ENCODE peak calls at places on chromosomes 6 and 20, in four cellular contexts. I, D, O and V are unnamed samples.

GRCh38 chr6:83488861-83489260 is 23.5 kb upstream of the PRSS35 start:
- DNase-seq in D (no peak), I (no peak), O (no peak), V (no peak)

GRCh38 chr6:41970436-41970846 is 28.8 kb upstream of the CCND3 start:
- DNase-seq in O (no peak), D (no peak), I (no peak), V (no peak)

GRCh38 chr20:4795394-4795793 is 73.7 kb downstream of the PRND start:
- DNase-seq in O (no peak), D (peak; percentile 48), I (no peak), V (no peak)

GRCh38 chr6:41596096-41596685 is 42.1 kb upstream of the MDFI start:
- DNase-seq in D (no peak), O (no peak), I (no peak), V (no peak)

GRCh38 chr6:14035448-14035847 is 82.1 kb upstream of the CD83 start:
- DNase-seq in I (no peak), O (no peak), D (peak; percentile 65), V (no peak)

GRCh38 chr6:122969999-122970398 is 26.0 kb upstream of the CLVS2 start:
- DNase-seq in O (no peak), I (no peak), D (peak; percentile 14), V (no peak)

GRCh38 chr6:156791261-156791850 is 14.2 kb downstream of the ARID1B start:
- DNase-seq in D (peak; percentile 30), O (no peak), I (no peak), V (no peak)

GRCh38 chr6:105780146-105780860 is 305.8 kb upstream of the PRDM1 start:
- DNase-seq in O (no peak), I (no peak), D (no peak), V (no peak)

GRCh38 chr6:156778615-156779205 is 1.5 kb downstream of the ARID1B start:
- DNase-seq in O (peak; percentile 37), I (no peak), D (peak; percentile 33), V (peak; percentile 65)

GRCh38 chr20:2902818-2903217 is 29.5 kb downstream of the PTPRA start:
- DNase-seq in I (no peak), D (no peak), O (no peak), V (no peak)

GRCh38 chr6:11500008-11500407 is 37.5 kb upstream of the TMEM170B start:
- DNase-seq in D (no peak), O (no peak), I (no peak), V (no peak)

GRCh38 chr20:51930775-51931174 is 128.5 kb upstream of the SALL4 start:
- DNase-seq in O (no peak), D (no peak), I (no peak), V (no peak)